ENCODE peak calls at places on chromosomes 3 and 15, in four cellular contexts. T is body of pancreas, A is T-cell, C is Daoy. P is an unnamed sample.

GRCh38 chr3:72068621-72069020 is 283.7 kb upstream of the PROK2 start:
- DNase-seq in T (no peak), A (no peak), C (no peak), P (no peak)

GRCh38 chr3:186315581-186316354 is 46.3 kb downstream of the DGKG start:
- DNase-seq in T (no peak), A (no peak), C (peak; percentile 27), P (no peak)

GRCh38 chr15:83115831-83116565 is 8.6 kb downstream of the TM6SF1 start:
- DNase-seq in T (no peak), A (no peak), C (no peak), P (no peak)

GRCh38 chr3:107987036-107987557 is 103.7 kb downstream of the CD47 start:
- DNase-seq in T (peak; percentile 80), A (no peak), C (peak; percentile 91), P (no peak)

GRCh38 chr3:33119891-33120290 is 6.1 kb downstream of the CRTAP start:
- DNase-seq in T (no peak), A (no peak), C (no peak), P (no peak)

GRCh38 chr15:52789601-52790165 is 453 bp downstream of the ONECUT1 start:
- DNase-seq in T (peak; percentile 55), A (no peak), C (peak; percentile 77), P (no peak)

GRCh38 chr3:42936157-42936981 is 30.4 kb downstream of the ZNF662 start:
- DNase-seq in T (peak; percentile 59), A (no peak), C (no peak), P (no peak)

GRCh38 chr3:184656991-184657669 is 54.7 kb downstream of the MAGEF1 start:
- DNase-seq in T (no peak), A (no peak), C (peak; percentile 93), P (peak; percentile 77)

GRCh38 chr15:89078831-89079810 is 9.1 kb upstream of the ABHD2 start:
- DNase-seq in T (no peak), A (no peak), C (no peak), P (no peak)

GRCh38 chr15:81312790-81313543 is 11.0 kb downstream of the STARD5 start:
- DNase-seq in T (peak; percentile 34), A (no peak), C (peak; percentile 95), P (peak; percentile 98)

P was measured in kidney epithelial cell.